ENCODE peak calls at places on chromosomes 1 and 21, in five cellular contexts. I is mucosa of gallbladder, K is adrenal gland, X is GM04504, E is glomerular endothelial cell. P is an unnamed sample.

GRCh38 chr1:27357281-27358037 is 9.3 kb downstream of the MAP3K6 start:
- DNase-seq in I (peak; percentile 64), K (peak; percentile 76), X (no peak), E (no peak), P (peak; percentile 27)

GRCh38 chr1:42777860-42778259 is 6.9 kb upstream of the TMEM269 start:
- DNase-seq in I (no peak), K (peak; percentile 25), X (no peak), E (no peak), P (peak; percentile 31)

GRCh38 chr1:26597629-26598039 is 68.1 kb downstream of the RPS6KA1 start:
- DNase-seq in I (no peak), K (no peak), X (no peak), E (peak; percentile 27), P (peak; percentile 71)

GRCh38 chr1:11441211-11441952 is 37.6 kb upstream of the DISP3 start:
- DNase-seq in I (no peak), K (no peak), X (no peak), E (no peak), P (no peak)

GRCh38 chr1:86648255-86648654 is 56.1 kb upstream of the SH3GLB1 start:
- DNase-seq in I (no peak), K (no peak), X (peak; percentile 38), E (peak; percentile 58), P (peak; percentile 79)

GRCh38 chr1:117652421-117652820 is 46.6 kb downstream of the TENT5C start:
- DNase-seq in I (no peak), K (no peak), X (no peak), E (no peak), P (no peak)

GRCh38 chr21:45363921-45364463 is 41.0 kb upstream of the COL18A1 start:
- DNase-seq in I (peak; percentile 90), K (peak; percentile 93), X (peak; percentile 99), E (peak; percentile 98), P (peak; percentile 99)

GRCh38 chr1:13494025-13494424 is 19.8 kb downstream of the LRRC38 start:
- DNase-seq in I (no peak), K (no peak), X (no peak), E (no peak), P (no peak)

GRCh38 chr21:39251326-39251725 is 62.1 kb downstream of the BRWD1 start:
- DNase-seq in I (no peak), K (no peak), X (peak; percentile 2), E (no peak), P (no peak)

GRCh38 chr1:181469829-181470228 is 13.5 kb upstream of the CACNA1E start:
- DNase-seq in I (peak; percentile 44), K (peak; percentile 84), X (peak; percentile 55), E (no peak), P (peak; percentile 74)

GRCh38 chr1:76571248-76571647 is 296.0 kb upstream of the ST6GALNAC5 start:
- DNase-seq in I (no peak), K (no peak), X (no peak), E (no peak), P (no peak)

GRCh38 chr1:85570446-85571180 is 9.9 kb upstream of the CCN1 start:
- DNase-seq in I (no peak), K (no peak), X (no peak), E (no peak), P (no peak)

GRCh38 chr1:40649592-40649930 is 15.9 kb downstream of the RIMS3 start:
- DNase-seq in I (no peak), K (no peak), X (no peak), E (no peak), P (no peak)

GRCh38 chr1:119101563-119101962 is 38.9 kb downstream of the WARS2 start:
- DNase-seq in I (peak; percentile 17), K (no peak), X (peak; percentile 35), E (no peak), P (peak; percentile 50)

GRCh38 chr1:247914941-247915662 is 5.0 kb upstream of the OR2T8 start:
- DNase-seq in I (no peak), K (no peak), X (no peak), E (no peak), P (peak; percentile 72)

P was measured in RPMI7951.